ENCODE peak calls at places on chromosome 16, in seven cellular contexts. T, U, G, F, S, A and Y are unnamed samples.

GRCh38 chr16:65024649-65025243 is 97.1 kb downstream of the CDH11 start:
- DNase-seq in F (no peak), U (no peak), G (no peak), A (no peak), S (no peak), T (no peak), Y (no peak)

GRCh38 chr16:50265260-50265659 is 1.1 kb upstream of the ADCY7 start:
- DNase-seq in U (no peak), G (no peak), A (no peak), F (no peak), T (no peak), S (no peak), Y (no peak)

GRCh38 chr16:74743668-74744299 is 30.8 kb downstream of the FA2H start:
- DNase-seq in T (peak), A (no peak), U (peak), S (no peak), G (peak), F (peak), Y (no peak)

GRCh38 chr16:49337814-49338350 is 35.7 kb upstream of the C16orf78 start:
- DNase-seq in A (no peak), F (no peak), G (peak), S (no peak), T (no peak), U (no peak), Y (no peak)

GRCh38 chr16:27470567-27471431 is 68.8 kb downstream of the IL21R start:
- DNase-seq in T (peak), G (no peak), S (no peak), F (no peak), U (no peak), A (no peak), Y (no peak)

GRCh38 chr16:27102701-27103575 is 36.2 kb downstream of the C16orf82 start:
- DNase-seq in U (no peak), S (no peak), A (no peak), G (no peak), T (no peak), F (no peak), Y (no peak)

GRCh38 chr16:66093217-66093616 is 273.3 kb upstream of the CDH5 start:
- DNase-seq in T (no peak), F (no peak), U (no peak), G (no peak), S (no peak), A (no peak), Y (no peak)

GRCh38 chr16:64773638-64774037 is 348.2 kb downstream of the CDH11 start:
- DNase-seq in U (no peak), G (no peak), A (no peak), S (no peak), T (no peak), F (no peak), Y (no peak)

GRCh38 chr16:21156767-21157467 is 1.6 kb upstream of the LDAF1 start:
- DNase-seq in U (peak), A (no peak), S (no peak), T (peak), F (peak), G (peak), Y (peak)

GRCh38 chr16:48447940-48448536 is 62.8 kb upstream of the SIAH1 start:
- DNase-seq in S (no peak), A (no peak), G (no peak), U (no peak), F (no peak), T (no peak), Y (no peak)

GRCh38 chr16:16778322-16778721 is 399.4 kb downstream of the NPIPA7 start:
- DNase-seq in G (no peak), F (no peak), A (no peak), S (no peak), U (no peak), T (no peak), Y (no peak)

GRCh38 chr16:89241187-89242003 is 23.9 kb downstream of the ZNF778 start:
- DNase-seq in F (peak), T (peak), A (peak), S (peak), U (peak), G (peak), Y (peak)

GRCh38 chr16:30904114-30904780 is 7.8 kb downstream of the CTF1 start:
- DNase-seq in S (no peak), G (no peak), U (no peak), T (no peak), F (no peak), A (no peak), Y (no peak)

GRCh38 chr16:87956169-87956770 is 5.0 kb downstream of the BANP start:
- DNase-seq in S (peak), G (no peak), A (peak), F (no peak), T (no peak), U (no peak), Y (no peak)

GRCh38 chr16:4698321-4699029 is 5.1 kb downstream of the NUDT16L1 start:
- DNase-seq in G (no peak), S (no peak), T (no peak), F (no peak), U (no peak), A (no peak), Y (no peak)

GRCh38 chr16:17348826-17349225 is 121.9 kb downstream of the XYLT1 start:
- DNase-seq in U (no peak), T (no peak), A (no peak), F (no peak), S (no peak), G (no peak), Y (no peak)

GRCh38 chr16:85651822-85652430 is 36.8 kb downstream of the GINS2 start:
- DNase-seq in S (no peak), A (no peak), F (no peak), T (no peak), G (no peak), U (no peak), Y (no peak)

GRCh38 chr16:71367243-71367976 is 8.9 kb downstream of the CALB2 start:
- DNase-seq in T (no peak), G (peak), U (no peak), A (no peak), F (peak), S (peak), Y (no peak)

GRCh38 chr16:22638393-22639206 is 127.9 kb downstream of the NPIPB5 start:
- DNase-seq in T (peak), F (no peak), A (no peak), S (no peak), U (no peak), G (no peak), Y (no peak)

GRCh38 chr16:21599994-21600773 is 807 bp downstream of the METTL9 start:
- DNase-seq in A (no peak), T (no peak), U (peak), G (peak), F (no peak), S (no peak), Y (no peak)